ENCODE peak calls at places on chromosomes 1 and 21, in seven cellular contexts. One of them, this sample, is unnamed.
A peak's percentile ranks its signal among the peaks of the same experiment; 100 is the strongest.

GRCh38 chr1:17265162-17265561 is 16.3 kb downstream of the PADI3 start:
- DNase-seq in H1: peak; percentile 52
- DNase-seq in GM12878: no peak
- DNase-seq in K562: no peak
- DNase-seq in HepG2: no peak
- DNase-seq in SK-N-SH: no peak
- DNase-seq in A549: no peak
- DNase-seq in this sample: peak; percentile 18

GRCh38 chr1:212514056-212514614 is 81.4 kb downstream of the NENF start:
- DNase-seq in SK-N-SH: no peak
- DNase-seq in A549: peak; percentile 59
- DNase-seq in K562: peak; percentile 52
- DNase-seq in H1: peak; percentile 70
- DNase-seq in HepG2: peak; percentile 62
- DNase-seq in GM12878: no peak
- DNase-seq in this sample: peak; percentile 65

GRCh38 chr1:194333240-194333639 is 1146.8 kb upstream of the B3GALT2 start:
- DNase-seq in GM12878: no peak
- DNase-seq in H1: no peak
- DNase-seq in SK-N-SH: no peak
- DNase-seq in A549: no peak
- DNase-seq in K562: no peak
- DNase-seq in HepG2: no peak
- DNase-seq in this sample: no peak

GRCh38 chr21:42056468-42056867 is 14.6 kb upstream of the UMODL1 start:
- DNase-seq in A549: no peak
- DNase-seq in GM12878: no peak
- DNase-seq in SK-N-SH: no peak
- DNase-seq in H1: no peak
- DNase-seq in K562: no peak
- DNase-seq in HepG2: no peak
- DNase-seq in this sample: peak; percentile 18

GRCh38 chr1:191145834-191146233 is 668.2 kb upstream of the BRINP3 start:
- DNase-seq in GM12878: no peak
- DNase-seq in K562: no peak
- DNase-seq in HepG2: no peak
- DNase-seq in A549: no peak
- DNase-seq in H1: no peak
- DNase-seq in SK-N-SH: no peak
- DNase-seq in this sample: no peak

GRCh38 chr1:90707363-90707710 is 9.8 kb downstream of the BARHL2 start:
- DNase-seq in H1: peak; percentile 88
- DNase-seq in K562: no peak
- DNase-seq in A549: peak; percentile 40
- DNase-seq in GM12878: no peak
- DNase-seq in SK-N-SH: no peak
- DNase-seq in HepG2: peak; percentile 33
- DNase-seq in this sample: peak; percentile 15

GRCh38 chr1:30384286-30385245 is 338.8 kb downstream of the MATN1 start:
- DNase-seq in SK-N-SH: peak; percentile 76
- DNase-seq in A549: no peak
- DNase-seq in H1: no peak
- DNase-seq in GM12878: no peak
- DNase-seq in K562: no peak
- DNase-seq in HepG2: no peak
- DNase-seq in this sample: no peak

GRCh38 chr1:1318131-1318652 is 6.3 kb downstream of the INTS11 start:
- DNase-seq in HepG2: peak; percentile 31
- DNase-seq in K562: no peak
- DNase-seq in A549: no peak
- DNase-seq in GM12878: no peak
- DNase-seq in SK-N-SH: no peak
- DNase-seq in H1: no peak
- DNase-seq in this sample: peak; percentile 95

GRCh38 chr1:109985251-109986053 is 887 bp downstream of the AHCYL1 start:
- DNase-seq in K562: no peak
- DNase-seq in GM12878: no peak
- DNase-seq in A549: no peak
- DNase-seq in H1: no peak
- DNase-seq in SK-N-SH: no peak
- DNase-seq in HepG2: no peak
- DNase-seq in this sample: no peak

GRCh38 chr21:43362306-43362927 is 64.5 kb downstream of the SIK1 start:
- DNase-seq in GM12878: no peak
- DNase-seq in H1: peak; percentile 63
- DNase-seq in SK-N-SH: peak; percentile 91
- DNase-seq in HepG2: no peak
- DNase-seq in K562: no peak
- DNase-seq in A549: no peak
- DNase-seq in this sample: peak; percentile 86

GRCh38 chr1:212565571-212566305 is 42.8 kb upstream of the ATF3 start:
- DNase-seq in K562: no peak
- DNase-seq in SK-N-SH: no peak
- DNase-seq in HepG2: no peak
- DNase-seq in H1: no peak
- DNase-seq in GM12878: no peak
- DNase-seq in A549: no peak
- DNase-seq in this sample: no peak

GRCh38 chr1:227759345-227760300 is 24.4 kb downstream of the SNAP47 start:
- DNase-seq in A549: no peak
- DNase-seq in GM12878: no peak
- DNase-seq in SK-N-SH: no peak
- DNase-seq in K562: no peak
- DNase-seq in H1: no peak
- DNase-seq in HepG2: no peak
- DNase-seq in this sample: peak; percentile 99

GRCh38 chr1:45326627-45327591 is at the start of gene HPDL:
- DNase-seq in K562: peak; percentile 41
- DNase-seq in H1: peak; percentile 85
- DNase-seq in A549: peak; percentile 58
- DNase-seq in SK-N-SH: peak; percentile 92
- DNase-seq in HepG2: no peak
- DNase-seq in GM12878: no peak
- DNase-seq in this sample: peak; percentile 27

GRCh38 chr1:84344286-84344685 is 42.8 kb downstream of the SAMD13 start:
- DNase-seq in H1: no peak
- DNase-seq in HepG2: no peak
- DNase-seq in K562: no peak
- DNase-seq in A549: no peak
- DNase-seq in SK-N-SH: no peak
- DNase-seq in GM12878: no peak
- DNase-seq in this sample: peak; percentile 78

GRCh38 chr1:156510709-156511108 is 10.1 kb upstream of the MEF2D start:
- DNase-seq in GM12878: no peak
- DNase-seq in A549: no peak
- DNase-seq in HepG2: no peak
- DNase-seq in K562: no peak
- DNase-seq in H1: no peak
- DNase-seq in SK-N-SH: no peak
- DNase-seq in this sample: peak; percentile 85

GRCh38 chr1:60279798-60280197 is 206.2 kb upstream of the C1orf87 start:
- DNase-seq in A549: no peak
- DNase-seq in HepG2: no peak
- DNase-seq in GM12878: no peak
- DNase-seq in K562: no peak
- DNase-seq in SK-N-SH: no peak
- DNase-seq in H1: no peak
- DNase-seq in this sample: peak; percentile 6

GRCh38 chr1:16013220-16013907 is 4.5 kb downstream of the HSPB7 start:
- DNase-seq in K562: peak; percentile 94
- DNase-seq in H1: peak; percentile 84
- DNase-seq in SK-N-SH: peak; percentile 60
- DNase-seq in HepG2: peak; percentile 60
- DNase-seq in A549: peak; percentile 34
- DNase-seq in GM12878: peak; percentile 24
- DNase-seq in this sample: peak; percentile 70

GRCh38 chr1:156910309-156910782 is 10.1 kb upstream of the LRRC71 start:
- DNase-seq in GM12878: no peak
- DNase-seq in A549: peak; percentile 66
- DNase-seq in SK-N-SH: peak; percentile 88
- DNase-seq in K562: peak; percentile 86
- DNase-seq in HepG2: peak; percentile 23
- DNase-seq in H1: peak; percentile 93
- DNase-seq in this sample: no peak

GRCh38 chr1:112529301-112529700 is 20.5 kb downstream of the WNT2B start:
- DNase-seq in A549: no peak
- DNase-seq in K562: no peak
- DNase-seq in SK-N-SH: no peak
- DNase-seq in GM12878: no peak
- DNase-seq in HepG2: no peak
- DNase-seq in H1: no peak
- DNase-seq in this sample: peak; percentile 88

GRCh38 chr1:37663426-37664000 is 28.8 kb upstream of the CDCA8 start:
- DNase-seq in SK-N-SH: no peak
- DNase-seq in K562: no peak
- DNase-seq in A549: no peak
- DNase-seq in GM12878: no peak
- DNase-seq in HepG2: no peak
- DNase-seq in H1: peak; percentile 56
- DNase-seq in this sample: no peak

DNA sequence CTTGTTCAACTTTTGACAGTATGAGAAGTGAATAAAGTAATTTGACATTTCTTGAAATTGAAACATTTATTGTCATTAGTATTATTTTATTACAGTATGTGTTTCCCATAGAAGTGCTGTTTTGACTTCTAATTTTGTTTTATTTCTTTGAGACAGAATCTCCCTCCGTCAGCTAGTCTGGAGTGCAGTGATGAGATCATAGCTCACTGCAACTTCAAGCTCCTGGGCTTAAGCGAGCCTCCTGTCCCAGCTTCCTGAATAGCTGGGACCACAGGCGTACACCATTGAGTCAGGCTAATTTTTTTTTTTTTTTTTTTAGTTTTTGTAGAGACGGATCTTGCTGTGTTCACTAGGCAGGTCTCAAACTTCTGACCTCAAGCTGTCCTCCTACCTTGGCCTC is 29.2 kb downstream of the THRAP3 start:
- DNase-seq in HepG2: no peak
- DNase-seq in SK-N-SH: no peak
- DNase-seq in A549: no peak
- DNase-seq in H1: no peak
- DNase-seq in GM12878: no peak
- DNase-seq in K562: no peak
- DNase-seq in this sample: peak; percentile 50
- TF ChIP-seq USF2 in HepG2: no peak
- TF ChIP-seq USF2 in SK-N-SH: no peak
- TF ChIP-seq USF2 in A549: no peak
- TF ChIP-seq USF2 in H1: no peak
- TF ChIP-seq USF2 in GM12878: no peak
- TF ChIP-seq USF2 in K562: no peak
- TF ChIP-seq USF2 in this sample: no peak

GRCh38 chr1:192887426-192887825 is 78.6 kb downstream of the RGS2 start:
- DNase-seq in SK-N-SH: no peak
- DNase-seq in GM12878: no peak
- DNase-seq in A549: no peak
- DNase-seq in HepG2: no peak
- DNase-seq in K562: no peak
- DNase-seq in H1: no peak
- DNase-seq in this sample: no peak
- H3K27ac ChIP-seq in SK-N-SH: no peak overlapping the region
- H3K27ac ChIP-seq in GM12878: no peak overlapping the region
- H3K27ac ChIP-seq in A549: no peak overlapping the region
- H3K27ac ChIP-seq in HepG2: no peak overlapping the region
- H3K27ac ChIP-seq in K562: no peak overlapping the region
- H3K27ac ChIP-seq in H1: no peak overlapping the region
- H3K27ac ChIP-seq in this sample: no peak overlapping the region

DNA sequence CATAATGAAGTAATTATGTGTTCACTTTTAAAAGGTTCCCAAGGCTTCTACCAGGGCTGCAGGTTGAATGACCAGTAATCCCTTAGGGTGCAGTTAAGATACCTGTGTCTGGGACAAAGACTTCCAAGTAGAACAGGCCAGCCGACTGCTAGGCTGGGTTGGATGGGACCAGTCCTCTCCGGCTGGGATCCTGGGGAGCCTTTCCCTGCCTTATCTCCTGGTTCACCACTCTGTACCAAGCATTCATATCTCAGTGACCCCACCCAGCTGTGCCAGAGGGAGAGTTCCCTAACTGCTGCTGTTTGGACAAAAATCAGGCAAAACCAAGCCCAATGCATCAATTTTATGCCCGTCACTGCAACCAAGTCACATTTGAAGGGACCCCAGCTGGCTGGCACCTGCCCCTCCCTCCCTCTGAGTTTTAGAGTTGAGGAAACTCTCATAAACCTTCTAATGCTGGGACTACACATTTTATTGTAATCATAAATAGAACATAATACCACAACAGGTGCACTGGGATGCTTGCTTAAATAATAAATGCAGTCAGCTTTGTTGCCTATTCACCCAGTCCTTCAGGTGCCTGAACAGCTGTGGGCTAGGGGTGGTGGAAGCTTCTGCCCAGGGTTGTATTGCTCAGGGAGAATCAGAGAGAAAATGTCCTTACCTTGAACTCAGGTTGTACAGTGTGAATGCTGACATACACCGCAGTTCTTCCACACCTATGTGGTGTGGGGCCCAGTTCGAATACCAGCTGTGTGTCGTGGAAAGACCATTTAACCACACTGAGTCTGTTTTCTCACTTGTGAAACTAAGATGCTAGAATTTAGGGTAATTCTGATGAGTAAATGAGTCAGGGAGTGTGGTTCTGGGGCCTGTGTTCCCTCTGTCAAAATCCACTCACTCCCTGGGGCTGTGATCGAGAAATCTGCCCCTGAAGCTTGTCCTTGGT is 115.9 kb upstream of the ATP1A1 start:
- DNase-seq in SK-N-SH: no peak
- DNase-seq in K562: no peak
- DNase-seq in GM12878: peak; percentile 9
- DNase-seq in A549: no peak
- DNase-seq in HepG2: no peak
- DNase-seq in H1: no peak
- DNase-seq in this sample: no peak
- TF ChIP-seq USF2 in SK-N-SH: no peak
- TF ChIP-seq USF2 in K562: no peak
- TF ChIP-seq USF2 in GM12878: no peak
- TF ChIP-seq USF2 in A549: no peak
- TF ChIP-seq USF2 in HepG2: no peak
- TF ChIP-seq USF2 in H1: no peak
- TF ChIP-seq USF2 in this sample: no peak

GRCh38 chr1:46412853-46413595 is 18.9 kb downstream of the FAAH start:
- DNase-seq in HepG2: no peak
- DNase-seq in K562: no peak
- DNase-seq in SK-N-SH: no peak
- DNase-seq in GM12878: no peak
- DNase-seq in A549: no peak
- DNase-seq in H1: no peak
- DNase-seq in this sample: no peak

GRCh38 chr1:46411010-46411405 is 16.9 kb downstream of the FAAH start:
- DNase-seq in HepG2: no peak
- DNase-seq in K562: no peak
- DNase-seq in A549: no peak
- DNase-seq in GM12878: no peak
- DNase-seq in H1: no peak
- DNase-seq in SK-N-SH: no peak
- DNase-seq in this sample: no peak

GRCh38 chr1:46411601-46412341 is 17.7 kb downstream of the FAAH start:
- DNase-seq in A549: no peak
- DNase-seq in GM12878: no peak
- DNase-seq in H1: peak; percentile 99
- DNase-seq in K562: peak; percentile 85
- DNase-seq in HepG2: no peak
- DNase-seq in SK-N-SH: peak; percentile 51
- DNase-seq in this sample: no peak

GRCh38 chr1:46415514-46415913 is 21.4 kb downstream of the FAAH start:
- DNase-seq in A549: no peak
- DNase-seq in GM12878: no peak
- DNase-seq in K562: no peak
- DNase-seq in HepG2: no peak
- DNase-seq in SK-N-SH: no peak
- DNase-seq in H1: no peak
- DNase-seq in this sample: no peak

GRCh38 chr1:46413596-46413985 is 19.5 kb downstream of the FAAH start:
- DNase-seq in A549: peak; percentile 45
- DNase-seq in K562: peak; percentile 81
- DNase-seq in SK-N-SH: peak; percentile 57
- DNase-seq in GM12878: no peak
- DNase-seq in H1: peak; percentile 70
- DNase-seq in HepG2: peak; percentile 17
- DNase-seq in this sample: no peak
- H3K27ac ChIP-seq in A549: no peak overlapping the region
- H3K27ac ChIP-seq in K562: no peak overlapping the region
- H3K27ac ChIP-seq in SK-N-SH: no peak overlapping the region
- H3K27ac ChIP-seq in GM12878: no peak overlapping the region
- H3K27ac ChIP-seq in H1: no peak overlapping the region
- H3K27ac ChIP-seq in HepG2: no peak overlapping the region
- H3K27ac ChIP-seq in this sample: no peak overlapping the region